ENCODE peak calls at places on chromosomes 1 and 21, in nine cellular contexts. C, K, Z, G, T, F, L, B and Q are unnamed samples.

GRCh38 chr1:186722711-186723309 is 42.6 kb upstream of the PTGS2 start:
- DNase-seq in T (no peak), Z (peak), F (no peak), C (peak), L (peak), K (peak), B (no peak), G (no peak), Q (peak)

GRCh38 chr1:221230605-221231004 is 351.4 kb downstream of the HLX start:
- DNase-seq in C (no peak), L (peak), F (no peak), K (no peak), G (no peak), T (no peak), B (no peak), Z (no peak), Q (peak)

GRCh38 chr1:89179343-89179742 is 3.5 kb upstream of the GBP7 start:
- DNase-seq in G (no peak), Z (no peak), L (no peak), T (no peak), F (no peak), K (no peak), C (no peak), B (no peak), Q (peak)

GRCh38 chr1:91130256-91130985 is 108.6 kb upstream of the ZNF644 start:
- DNase-seq in T (no peak), Z (no peak), L (no peak), F (no peak), G (no peak), C (no peak), B (no peak), K (no peak), Q (no peak)

GRCh38 chr1:10759413-10760200 is 36.8 kb downstream of the CASZ1 start:
- DNase-seq in K (no peak), T (no peak), Z (no peak), F (no peak), B (no peak), C (no peak), L (no peak), G (no peak), Q (no peak)

GRCh38 chr21:36188081-36188681 is 31.6 kb downstream of the DOP1B start:
- DNase-seq in K (peak), G (no peak), F (no peak), L (no peak), T (no peak), C (no peak), Z (no peak), B (no peak), Q (no peak)

GRCh38 chr1:153616144-153616884 is at the start of gene S100A14:
- DNase-seq in G (no peak), C (no peak), F (no peak), Z (no peak), T (no peak), L (no peak), K (peak), B (no peak), Q (no peak)

GRCh38 chr21:46555225-46555617 is 49.7 kb downstream of the S100B start:
- DNase-seq in C (no peak), K (no peak), B (no peak), G (no peak), T (no peak), F (no peak), L (no peak), Z (peak), Q (no peak)

GRCh38 chr21:28298251-28298672 is 694.4 kb downstream of the LTN1 start:
- DNase-seq in K (peak), G (no peak), C (no peak), Z (no peak), T (no peak), B (no peak), F (no peak), L (peak), Q (no peak)

GRCh38 chr1:98323396-98323795 is 338.1 kb upstream of the SNX7 start:
- DNase-seq in C (no peak), B (no peak), Z (no peak), F (no peak), G (no peak), T (no peak), K (peak), L (peak), Q (peak)

GRCh38 chr1:52571783-52572182 is 18.9 kb upstream of the TUT4 start:
- DNase-seq in G (no peak), Z (peak), K (no peak), C (no peak), B (no peak), F (no peak), T (no peak), L (peak), Q (peak)